ENCODE peak calls at places on chromosomes 3 and 15, in four cellular contexts. B is CMK, Q is RPMI8226, W is Caki2. C is an unnamed sample.

GRCh38 chr15:66741646-66742045 is 39.6 kb downstream of the SMAD6 start:
- DNase-seq in W (no peak), Q (no peak), B (no peak), C (no peak)

GRCh38 chr3:41301548-41301947 is 102.2 kb downstream of the CTNNB1 start:
- DNase-seq in W (no peak), Q (no peak), B (no peak), C (no peak)

GRCh38 chr3:74750901-74751300 is 136.4 kb upstream of the CNTN3 start:
- DNase-seq in B (no peak), W (no peak), Q (no peak), C (no peak)

GRCh38 chr15:89247441-89247840 is 3.7 kb downstream of the FANCI start:
- DNase-seq in B (no peak), W (no peak), Q (no peak), C (no peak)

GRCh38 chr3:187368251-187368733 is at the start of gene RTP4:
- DNase-seq in B (no peak), W (no peak), Q (peak; percentile 85), C (no peak)

GRCh38 chr3:141876891-141877561 is 583 bp downstream of the ATP1B3 start:
- DNase-seq in Q (peak; percentile 64), B (no peak), W (peak; percentile 51), C (no peak)

GRCh38 chr3:25457642-25458419 is 29.8 kb downstream of the RARB start:
- DNase-seq in B (no peak), Q (no peak), W (peak; percentile 25), C (no peak)

GRCh38 chr3:72234394-72234793 is 449.4 kb upstream of the PROK2 start:
- DNase-seq in B (no peak), W (no peak), Q (no peak), C (no peak)

GRCh38 chr15:48447657-48448056 is 116.4 kb downstream of the DUT start:
- DNase-seq in B (no peak), Q (no peak), W (no peak), C (no peak)

GRCh38 chr3:50194128-50194902 is 2.9 kb downstream of the GNAT1 start:
- DNase-seq in B (peak; percentile 52), Q (peak; percentile 68), W (no peak), C (peak; percentile 30)

GRCh38 chr3:42055291-42055690 is 35.9 kb upstream of the TRAK1 start:
- DNase-seq in Q (no peak), B (no peak), W (no peak), C (no peak)

GRCh38 chr3:52456169-52456799 is 880 bp downstream of the NISCH start:
- DNase-seq in W (no peak), B (no peak), Q (no peak), C (no peak)